ENCODE peak calls at places on chromosomes 4 and X, in nine cellular contexts. X is RKO; F is nucleus accumbens; T is stimulated activated CD4-positive, alpha-beta T cell treated with anti-CD3 and anti-CD28 coated beads, Interleukin-15, amount 100 ng/mL, for 24 hours; N is SK-N-SH; M is endothelial cell; D is NAMALWA; K is GM23248; Q is M059J. R is an unnamed sample.

GRCh38 chr4:83723609-83724008 is 187.7 kb downstream of the GPAT3 start:
- DNase-seq in F (no peak), X (no peak), M (no peak), N (no peak), T (no peak), D (no peak), Q (no peak), K (no peak), R (no peak)

GRCh38 chr4:1010522-1011021 is 854 bp upstream of the FGFRL1 start:
- DNase-seq in Q (peak), M (no peak), T (peak), K (peak), N (no peak), F (no peak), X (peak), D (peak), R (peak)

GRCh38 chr4:99507762-99508161 is 3.1 kb upstream of the C4orf17 start:
- DNase-seq in T (peak), N (no peak), F (no peak), M (no peak), X (no peak), K (no peak), Q (peak), D (no peak), R (no peak)

GRCh38 chr4:2322801-2323200 is 60.9 kb upstream of the MXD4 start:
- DNase-seq in Q (no peak), F (no peak), M (no peak), D (no peak), N (no peak), K (no peak), T (no peak), X (no peak), R (no peak)

GRCh38 chrX:70452143-70452733 is 7.6 kb downstream of the DLG3 start:
- DNase-seq in M (peak), N (peak), T (peak), D (peak), X (peak), Q (peak), F (no peak), K (peak), R (peak)

GRCh38 chrX:18886005-18886343 is 97.9 kb downstream of the PHKA2 start:
- DNase-seq in D (no peak), N (no peak), K (no peak), Q (no peak), M (no peak), X (no peak), F (no peak), T (peak), R (no peak)

GRCh38 chr4:158667651-158668198 is 4.0 kb downstream of the C4orf46 start:
- DNase-seq in N (peak), D (peak), T (peak), M (peak), F (no peak), Q (peak), K (peak), X (peak), R (peak)

GRCh38 chr4:89222171-89222570 is 85.4 kb downstream of the GPRIN3 start:
- DNase-seq in N (no peak), X (peak), D (no peak), Q (peak), K (no peak), M (no peak), T (peak), F (no peak), R (peak)

GRCh38 chr4:159444668-159445067 is 341.8 kb downstream of the RAPGEF2 start:
- DNase-seq in D (no peak), F (no peak), Q (peak), N (no peak), X (peak), M (no peak), T (no peak), K (peak), R (no peak)